ENCODE peak calls at places on chromosomes 12 and 14, in six cellular contexts. Z, O, W, E, A and V are unnamed samples.

GRCh38 chr14:92685784-92686355 is 62.6 kb downstream of the LGMN start:
- DNase-seq in Z (no peak), O (no peak), W (no peak), E (no peak), A (no peak), V (no peak)

GRCh38 chr12:57475271-57476161 is 4.2 kb downstream of the ARHGAP9 start:
- DNase-seq in Z (no peak), O (peak), W (no peak), E (no peak), A (no peak), V (no peak)

GRCh38 chr12:128613821-128614220 is 209.9 kb downstream of the SLC15A4 start:
- DNase-seq in Z (no peak), O (no peak), W (peak), E (peak), A (no peak), V (no peak)

GRCh38 chr12:131112690-131113290 is 159.1 kb downstream of the ADGRD1 start:
- DNase-seq in Z (peak), O (no peak), W (no peak), E (no peak), A (no peak), V (no peak)

GRCh38 chr14:24849471-24849870 is 200.5 kb downstream of the STXBP6 start:
- DNase-seq in Z (no peak), O (no peak), W (no peak), E (no peak), A (no peak), V (no peak)

GRCh38 chr12:104750061-104750460 is 208.0 kb downstream of the SLC41A2 start:
- DNase-seq in Z (peak), O (no peak), W (peak), E (no peak), A (peak), V (no peak)

GRCh38 chr12:45637706-45638105 is 91.8 kb upstream of the ARID2 start:
- DNase-seq in Z (no peak), O (no peak), W (no peak), E (no peak), A (no peak), V (no peak)

GRCh38 chr14:50094056-50094455 is 22.3 kb downstream of the VCPKMT start:
- DNase-seq in Z (no peak), O (no peak), W (no peak), E (no peak), A (no peak), V (no peak)

GRCh38 chr14:27386391-27386790 is 788.6 kb upstream of the NOVA1 start:
- DNase-seq in Z (no peak), O (no peak), W (no peak), E (no peak), A (no peak), V (no peak)

GRCh38 chr14:100605230-100605629 is 18.0 kb upstream of the BEGAIN start:
- DNase-seq in Z (no peak), O (no peak), W (no peak), E (no peak), A (no peak), V (no peak)

GRCh38 chr14:99899578-99900178 is 106.5 kb downstream of the EML1 start:
- DNase-seq in Z (no peak), O (no peak), W (peak), E (no peak), A (peak), V (no peak)

GRCh38 chr12:105493091-105493615 is 162.7 kb downstream of the C12orf75 start:
- DNase-seq in Z (no peak), O (no peak), W (no peak), E (no peak), A (no peak), V (no peak)

GRCh38 chr12:124792961-124793441 is 70.7 kb downstream of the SCARB1 start:
- DNase-seq in Z (no peak), O (no peak), W (no peak), E (no peak), A (no peak), V (no peak)

GRCh38 chr14:76395161-76395560 is 19.2 kb downstream of the ESRRB start:
- DNase-seq in Z (no peak), O (no peak), W (no peak), E (no peak), A (no peak), V (no peak)

GRCh38 chr12:52836042-52836466 is 1.9 kb upstream of the KRT79 start:
- DNase-seq in Z (peak), O (no peak), W (peak), E (no peak), A (no peak), V (peak)

GRCh38 chr14:64966976-64967375 is 5.2 kb downstream of the RAB15 start:
- DNase-seq in Z (peak), O (no peak), W (no peak), E (no peak), A (no peak), V (no peak)

GRCh38 chr14:101821528-101821927 is 60.0 kb downstream of the PPP2R5C start:
- DNase-seq in Z (no peak), O (no peak), W (peak), E (no peak), A (no peak), V (peak)

GRCh38 chr14:104341532-104342434 is 203.4 kb downstream of the KIF26A start:
- DNase-seq in Z (peak), O (peak), W (peak), E (peak), A (peak), V (no peak)

GRCh38 chr12:105322070-105322469 is 8.4 kb upstream of the C12orf75 start:
- DNase-seq in Z (no peak), O (no peak), W (no peak), E (no peak), A (no peak), V (no peak)

GRCh38 chr12:128724468-128725046 is 99.2 kb downstream of the SLC15A4 start:
- DNase-seq in Z (no peak), O (no peak), W (no peak), E (no peak), A (peak), V (no peak)

GRCh38 chr14:77502109-77502782 is 3.6 kb upstream of the ISM2 start:
- DNase-seq in Z (no peak), O (no peak), W (no peak), E (no peak), A (no peak), V (no peak)

GRCh38 chr12:53750812-53751335 is 905 bp downstream of the CISTR start:
- DNase-seq in Z (peak), O (no peak), W (no peak), E (peak), A (peak), V (no peak)

GRCh38 chr12:71865166-71865713 is 25.7 kb downstream of the TBC1D15 start:
- DNase-seq in Z (no peak), O (no peak), W (peak), E (no peak), A (no peak), V (no peak)

GRCh38 chr12:19915392-19916192 is 452.7 kb upstream of the PDE3A start:
- DNase-seq in Z (no peak), O (peak), W (peak), E (no peak), A (no peak), V (no peak)

GRCh38 chr14:35336171-35337073 is 44.2 kb downstream of the PSMA6 start:
- DNase-seq in Z (peak), O (peak), W (peak), E (no peak), A (no peak), V (no peak)

GRCh38 chr14:73311710-73312035 is 74.4 kb downstream of the PAPLN start:
- DNase-seq in Z (no peak), O (no peak), W (no peak), E (no peak), A (no peak), V (no peak)

GRCh38 chr12:21330682-21331253 is 3.9 kb downstream of the SLCO1A2 start:
- DNase-seq in Z (no peak), O (no peak), W (peak), E (no peak), A (peak), V (no peak)

DNA sequence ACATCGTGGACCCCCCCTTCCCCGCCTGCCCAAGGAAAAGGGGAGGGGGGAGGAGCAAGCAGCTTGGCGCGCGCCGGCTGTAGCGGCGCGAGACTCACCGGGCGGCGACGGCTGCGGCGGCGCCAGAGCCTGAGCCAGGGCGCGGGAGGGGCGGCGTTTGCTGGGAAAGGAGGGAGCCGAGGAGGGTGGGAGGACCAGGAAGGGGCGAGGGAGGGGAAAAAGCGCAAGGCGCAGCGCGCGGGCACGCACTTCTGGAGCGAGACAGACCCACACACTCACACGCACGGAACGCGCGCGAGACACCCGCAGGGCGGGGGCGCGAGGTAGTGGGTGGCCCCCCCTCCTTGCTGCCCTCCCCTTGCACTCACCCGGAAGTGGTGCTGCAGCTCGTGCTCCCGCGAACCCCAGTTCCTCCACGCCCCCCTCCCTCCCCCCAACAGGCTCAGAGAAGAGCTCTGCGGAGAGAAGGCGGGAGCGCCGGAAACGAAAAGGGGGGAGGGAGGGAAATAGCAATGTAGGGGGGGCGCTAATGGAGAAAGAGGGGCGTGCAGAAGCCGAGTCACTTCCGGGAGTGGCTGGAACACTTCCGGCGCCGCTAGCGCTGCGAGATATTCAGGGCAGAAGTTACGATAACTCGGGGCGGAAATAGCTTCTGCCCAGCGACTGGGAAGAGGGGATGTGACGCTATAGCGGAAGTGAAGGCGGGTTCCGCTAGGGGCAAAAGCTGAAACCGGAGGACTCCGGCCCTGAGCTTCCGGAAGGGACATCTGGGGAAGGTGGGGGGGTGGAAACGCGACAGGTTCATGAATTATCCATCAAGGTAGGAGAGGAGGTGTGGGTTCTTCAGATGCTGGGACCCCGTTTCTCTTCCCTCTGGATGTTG is at the start of gene ZNF384:
- DNase-seq in Z (peak), O (peak), W (peak), E (peak), A (peak), V (peak)
- TF ChIP-seq CTCF in Z (no peak), O (no peak), W (no peak), E (no peak), A (no peak), V (no peak)

GRCh38 chr14:68145036-68145435 is 325.5 kb downstream of the RAD51B start:
- DNase-seq in Z (no peak), O (no peak), W (no peak), E (no peak), A (no peak), V (no peak)
- TF ChIP-seq CTCF in Z (no peak), O (no peak), W (no peak), E (no peak), A (no peak), V (no peak)

GRCh38 chr12:4909734-4910501 is at the start of gene KCNA1:
- DNase-seq in Z (no peak), O (peak), W (no peak), E (no peak), A (no peak), V (no peak)

GRCh38 chr12:4909397-4909733 is 340 bp upstream of the KCNA1 start:
- DNase-seq in Z (no peak), O (peak), W (no peak), E (no peak), A (no peak), V (no peak)

GRCh38 chr12:4910502-4911315 is 1.0 kb downstream of the KCNA1 start:
- DNase-seq in Z (no peak), O (no peak), W (no peak), E (no peak), A (no peak), V (no peak)

GRCh38 chr12:4911316-4911994 is 1.8 kb downstream of the KCNA1 start:
- DNase-seq in Z (no peak), O (no peak), W (no peak), E (no peak), A (no peak), V (no peak)

GRCh38 chr12:4908694-4909396 is 860 bp upstream of the KCNA1 start:
- DNase-seq in Z (no peak), O (peak), W (no peak), E (peak), A (no peak), V (no peak)
- TF ChIP-seq CTCF in Z (no peak), O (no peak), W (no peak), E (peak), A (peak), V (no peak)

DNA sequence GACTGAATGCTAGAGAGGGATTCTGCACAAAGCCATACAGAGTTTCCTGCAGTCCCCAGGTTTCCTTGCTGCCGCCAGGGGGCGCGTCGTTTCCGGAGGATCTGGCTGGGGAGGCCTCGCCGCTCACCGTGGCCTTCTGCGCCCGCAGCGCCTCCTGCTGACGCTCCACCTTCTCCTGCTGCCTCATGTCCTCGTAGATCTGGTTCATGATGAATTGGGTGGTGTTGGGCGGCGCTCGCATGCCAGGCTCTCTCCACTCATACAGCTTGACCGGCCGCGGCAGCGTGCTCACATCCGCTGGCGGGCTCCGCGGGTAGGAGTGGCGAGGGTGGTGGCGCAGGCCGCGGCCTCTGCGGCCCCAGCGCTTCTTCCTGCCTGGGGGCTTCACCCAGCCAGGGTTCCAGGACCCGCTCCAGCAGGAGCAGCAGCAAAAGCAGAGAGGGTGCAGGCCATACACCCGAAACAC is 987 bp downstream of the CCER1 start:
- DNase-seq in Z (no peak), O (no peak), W (peak), E (no peak), A (peak), V (no peak)
- TF ChIP-seq CTCF in Z (peak), O (peak), W (peak), E (peak), A (peak), V (no peak)

GRCh38 chr14:103186894-103187586 is 63.8 kb downstream of the TNFAIP2 start:
- DNase-seq in Z (no peak), O (no peak), W (no peak), E (no peak), A (no peak), V (no peak)

GRCh38 chr14:103187911-103188310 is 64.7 kb downstream of the TNFAIP2 start:
- DNase-seq in Z (no peak), O (no peak), W (no peak), E (no peak), A (no peak), V (no peak)

GRCh38 chr14:103190731-103191130 is 67.5 kb downstream of the TNFAIP2 start:
- DNase-seq in Z (no peak), O (no peak), W (no peak), E (no peak), A (no peak), V (no peak)

GRCh38 chr14:103189481-103190470 is 66.5 kb downstream of the TNFAIP2 start:
- DNase-seq in Z (no peak), O (no peak), W (no peak), E (peak), A (no peak), V (no peak)

DNA sequence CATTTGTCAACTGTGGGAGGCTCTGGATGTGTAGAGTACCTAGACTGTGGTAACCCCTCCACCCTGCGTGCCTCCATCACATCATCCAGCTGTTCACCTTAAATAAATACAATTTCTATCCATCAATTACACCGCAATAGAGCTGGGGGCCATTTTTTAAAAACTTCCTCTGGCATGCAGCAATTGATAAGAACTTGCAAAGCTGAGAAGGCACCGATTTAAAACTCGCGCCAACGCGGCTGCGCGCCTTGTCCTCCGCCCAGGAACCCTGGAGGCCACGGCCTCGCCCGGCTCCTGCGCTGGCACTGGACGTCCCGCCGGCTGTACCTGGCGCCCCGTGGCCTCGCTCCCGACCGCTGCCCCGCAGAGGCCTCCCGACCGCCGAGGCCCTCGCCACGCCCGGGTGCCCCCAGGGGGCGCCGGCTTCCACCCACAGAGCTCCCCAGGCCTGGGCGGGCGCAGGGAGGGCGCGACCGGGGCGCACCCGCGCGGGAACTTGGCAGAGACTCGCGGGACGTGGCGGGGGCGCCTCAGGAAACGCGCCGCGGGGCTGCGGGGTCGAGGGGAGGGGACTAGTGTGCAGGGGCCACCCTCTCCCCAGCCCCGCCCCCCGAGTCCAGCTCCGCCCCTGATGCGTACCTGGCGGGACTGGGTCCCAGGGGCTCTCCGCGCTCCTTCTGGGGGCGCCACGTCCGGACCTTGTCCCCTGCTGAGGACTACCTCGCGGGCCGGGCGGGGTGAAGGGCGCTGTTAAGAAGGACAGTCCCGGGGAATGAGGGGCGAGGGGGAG is 65.6 kb downstream of the TNFAIP2 start:
- DNase-seq in Z (peak), O (peak), W (no peak), E (no peak), A (no peak), V (no peak)
- TF ChIP-seq CTCF in Z (peak), O (no peak), W (no peak), E (no peak), A (no peak), V (no peak)

GRCh38 chr12:51533799-51534198 is 57.2 kb upstream of the SCN8A start:
- DNase-seq in Z (no peak), O (no peak), W (no peak), E (no peak), A (no peak), V (no peak)
- TF ChIP-seq CTCF in Z (no peak), O (no peak), W (no peak), E (peak), A (peak), V (no peak)

DNA sequence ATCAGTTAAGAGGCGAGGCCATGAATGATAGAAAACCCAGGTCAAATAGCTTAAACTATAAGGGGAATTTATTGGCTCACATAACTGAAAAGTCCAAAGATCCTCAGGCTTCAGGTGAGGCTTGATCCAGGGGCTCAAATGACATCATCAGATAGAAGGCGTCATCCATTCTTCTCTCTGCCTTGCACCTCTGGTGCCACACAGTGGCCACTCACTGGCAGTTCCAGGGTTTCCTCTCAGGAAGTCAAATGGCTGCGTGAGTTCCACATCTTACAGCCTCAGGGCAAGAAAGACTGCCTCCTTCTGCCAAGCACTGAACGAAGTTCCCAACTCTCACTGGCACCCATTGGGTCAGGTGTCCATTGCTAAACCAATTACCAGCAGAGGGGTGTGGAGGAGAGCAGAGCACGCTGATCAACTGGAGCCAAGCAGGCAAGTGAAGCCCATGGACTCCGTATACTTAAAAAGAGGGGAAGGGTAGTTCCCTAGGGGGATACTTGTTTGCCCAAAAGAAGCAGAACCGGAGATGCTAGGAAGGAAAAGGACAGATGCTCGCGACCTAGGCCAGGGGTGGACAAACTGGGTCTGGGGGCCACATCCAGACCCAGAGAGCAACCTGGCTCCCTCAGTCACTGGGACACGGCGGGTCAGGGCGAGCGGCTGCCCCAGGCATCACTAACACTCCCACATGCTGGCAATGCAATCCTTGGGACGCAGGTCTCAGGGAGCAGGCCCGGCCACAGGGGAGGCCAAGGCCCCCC is 69.3 kb downstream of the SERPINA3 start:
- DNase-seq in Z (no peak), O (peak), W (peak), E (peak), A (peak), V (no peak)
- TF ChIP-seq CTCF in Z (no peak), O (peak), W (peak), E (peak), A (peak), V (no peak)

DNA sequence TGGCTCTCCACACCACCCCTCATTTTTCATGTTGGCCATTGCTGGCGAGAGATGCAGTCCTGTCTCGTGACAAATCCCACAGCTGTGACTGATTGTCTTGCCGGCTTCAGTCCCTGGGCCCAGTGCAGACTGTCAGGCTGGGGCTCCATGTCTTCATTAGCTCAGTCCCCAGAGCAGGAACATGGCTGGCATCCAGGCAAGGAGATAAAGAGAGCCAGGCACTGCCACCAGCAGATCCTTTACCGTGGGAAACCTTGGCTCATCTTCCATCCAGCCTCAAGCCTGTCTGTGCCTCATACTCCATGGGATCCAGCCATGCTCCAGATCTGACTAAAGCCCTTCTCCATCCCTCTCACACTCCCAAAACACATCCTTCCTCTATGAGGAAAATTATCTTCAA is 284.7 kb upstream of the FKBP4 start:
- DNase-seq in Z (no peak), O (no peak), W (no peak), E (no peak), A (no peak), V (no peak)
- TF ChIP-seq CTCF in Z (no peak), O (no peak), W (no peak), E (no peak), A (no peak), V (no peak)